ENCODE peak calls at places on chromosomes 3 and 15, in nine cellular contexts. X is fibroblast of lung, J is heart right ventricle, C is ovary, K is lower lobe of right lung, F is stomach, V is pancreas, N is A549, S is transverse colon. A is an unnamed sample.

GRCh38 chr3:27758083-27758482 is 36.0 kb upstream of the EOMES start:
- DNase-seq in X (peak; percentile 57), J (no peak), C (no peak), K (no peak), F (no peak), V (no peak), N (peak; percentile 48), S (no peak), A (peak; percentile 77)

GRCh38 chr3:87710511-87710910 is 348.3 kb downstream of the CGGBP1 start:
- DNase-seq in X (no peak), J (no peak), C (no peak), K (no peak), F (no peak), V (no peak), N (no peak), S (no peak), A (no peak)

GRCh38 chr3:143222505-143222904 is 102.9 kb downstream of the CHST2 start:
- DNase-seq in X (peak; percentile 70), J (no peak), C (no peak), K (no peak), F (no peak), V (no peak), N (no peak), S (no peak), A (peak; percentile 15)

GRCh38 chr15:99437315-99438221 is 128.2 kb upstream of the MEF2A start:
- DNase-seq in X (no peak), J (no peak), C (peak; percentile 27), K (no peak), F (peak; percentile 18), V (no peak), N (no peak), S (no peak), A (peak; percentile 12)

GRCh38 chr3:43866529-43867353 is 176.0 kb downstream of the ABHD5 start:
- DNase-seq in X (peak; percentile 91), J (no peak), C (no peak), K (no peak), F (no peak), V (no peak), N (peak; percentile 91), S (no peak), A (no peak)

GRCh38 chr3:156630081-156630772 is 44.2 kb upstream of the TIPARP start:
- DNase-seq in X (peak; percentile 78), J (no peak), C (no peak), K (no peak), F (no peak), V (no peak), N (no peak), S (no peak), A (no peak)

GRCh38 chr15:89034305-89034704 is 54.0 kb upstream of the ABHD2 start:
- DNase-seq in X (peak; percentile 23), J (no peak), C (no peak), K (no peak), F (no peak), V (no peak), N (peak; percentile 54), S (no peak), A (no peak)

GRCh38 chr3:14406336-14406735 is 3.9 kb downstream of the SLC6A6 start:
- DNase-seq in X (no peak), J (no peak), C (no peak), K (no peak), F (no peak), V (no peak), N (no peak), S (no peak), A (no peak)

GRCh38 chr3:155745795-155746550 is 1.1 kb upstream of the PLCH1 start:
- DNase-seq in X (peak; percentile 50), J (no peak), C (no peak), K (peak; percentile 50), F (peak; percentile 32), V (peak; percentile 32), N (peak; percentile 68), S (peak; percentile 29), A (peak; percentile 31)

GRCh38 chr3:29525254-29525881 is 244.5 kb downstream of the RBMS3 start:
- DNase-seq in X (peak; percentile 55), J (peak; percentile 32), C (peak; percentile 49), K (no peak), F (peak; percentile 55), V (no peak), N (no peak), S (peak; percentile 16), A (peak; percentile 24)

GRCh38 chr3:171461087-171461917 is 1.1 kb upstream of the TNIK start:
- DNase-seq in X (peak; percentile 64), J (no peak), C (no peak), K (no peak), F (no peak), V (no peak), N (peak; percentile 18), S (peak; percentile 60), A (peak; percentile 64)

GRCh38 chr3:171327441-171328174 is 132.6 kb downstream of the TNIK start:
- DNase-seq in X (peak; percentile 27), J (no peak), C (no peak), K (no peak), F (no peak), V (no peak), N (no peak), S (no peak), A (no peak)

GRCh38 chr3:62558549-62559112 is 185.3 kb upstream of the FEZF2 start:
- DNase-seq in X (no peak), J (no peak), C (no peak), K (no peak), F (no peak), V (no peak), N (peak; percentile 13), S (no peak), A (peak; percentile 9)

GRCh38 chr3:125246237-125246636 is 33.7 kb upstream of the SLC12A8 start:
- DNase-seq in X (no peak), J (no peak), C (no peak), K (no peak), F (no peak), V (no peak), N (no peak), S (no peak), A (no peak)

GRCh38 chr3:177195242-177195940 is 1.9 kb downstream of the TBL1XR1 start:
- DNase-seq in X (peak; percentile 62), J (no peak), C (no peak), K (no peak), F (no peak), V (no peak), N (peak; percentile 23), S (peak; percentile 40), A (no peak)

GRCh38 chr15:84960391-84961113 is 21.1 kb upstream of the PDE8A start:
- DNase-seq in X (no peak), J (no peak), C (no peak), K (no peak), F (no peak), V (no peak), N (no peak), S (no peak), A (no peak)

GRCh38 chr3:31016196-31016595 is 121.7 kb upstream of the GADL1 start:
- DNase-seq in X (no peak), J (no peak), C (no peak), K (no peak), F (no peak), V (no peak), N (no peak), S (no peak), A (no peak)

GRCh38 chr3:37377670-37378069 is 203.3 kb upstream of the LRRFIP2 start:
- DNase-seq in X (no peak), J (no peak), C (no peak), K (no peak), F (no peak), V (no peak), N (no peak), S (no peak), A (no peak)

GRCh38 chr3:37375184-37376120 is 201.1 kb upstream of the LRRFIP2 start:
- DNase-seq in X (no peak), J (no peak), C (no peak), K (no peak), F (no peak), V (no peak), N (no peak), S (no peak), A (peak; percentile 20)

GRCh38 chr3:37367436-37367835 is 193.1 kb upstream of the LRRFIP2 start:
- DNase-seq in X (no peak), J (no peak), C (no peak), K (no peak), F (no peak), V (no peak), N (no peak), S (no peak), A (no peak)

GRCh38 chr3:37372669-37373068 is 198.3 kb upstream of the LRRFIP2 start:
- DNase-seq in X (no peak), J (no peak), C (no peak), K (no peak), F (no peak), V (no peak), N (no peak), S (no peak), A (no peak)
- TF ChIP-seq CTCF in X (no peak), J (no peak), C (no peak), K (no peak), F (no peak), V (no peak), N (no peak), S (no peak), A (no peak)

GRCh38 chr15:40161693-40162401 is 978 bp downstream of the BUB1B start:
- DNase-seq in X (no peak), J (no peak), C (no peak), K (no peak), F (no peak), V (no peak), N (no peak), S (no peak), A (no peak)
- H3K27ac ChIP-seq in X (peak overlapping the region; percentile 40), J (no peak overlapping the region), C (no peak overlapping the region), K (no peak overlapping the region), F (no peak overlapping the region), V (no peak overlapping the region), N (peak overlapping the region; percentile 70), S (no peak overlapping the region), A (no peak overlapping the region)

DNA sequence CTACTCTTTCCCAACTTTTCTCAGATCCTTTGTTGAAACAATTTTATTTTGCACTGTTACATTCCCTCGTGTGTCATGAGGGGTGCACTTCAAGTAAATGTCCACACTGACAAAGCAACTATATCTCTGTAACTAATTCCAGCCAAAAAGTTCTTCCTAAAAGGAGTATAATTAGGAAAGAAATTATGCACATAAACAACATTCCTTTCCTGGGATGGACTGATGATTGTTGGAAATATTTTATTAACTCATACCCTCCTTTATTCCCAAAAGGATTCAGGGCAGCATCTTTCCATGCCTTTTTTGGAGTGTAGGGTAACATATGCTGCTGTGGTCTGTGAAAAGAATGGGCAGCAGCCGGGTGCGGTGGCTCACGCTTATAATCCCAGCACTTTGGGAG is 426.1 kb upstream of the THBS1 start:
- DNase-seq in X (no peak), J (no peak), C (no peak), K (no peak), F (no peak), V (no peak), N (no peak), S (no peak), A (no peak)
- H3K4me3 ChIP-seq in X (no peak overlapping the region), J (no peak overlapping the region), C (no peak overlapping the region), K (no peak overlapping the region), F (no peak overlapping the region), V (no peak overlapping the region), N (no peak overlapping the region), S (no peak overlapping the region), A (no peak overlapping the region)

GRCh38 chr15:79540551-79540950 is 108.4 kb downstream of the MINAR1 start:
- DNase-seq in X (no peak), J (no peak), C (no peak), K (no peak), F (no peak), V (no peak), N (no peak), S (no peak), A (no peak)
- TF ChIP-seq CTCF in X (no peak), J (no peak), C (no peak), K (no peak), F (no peak), V (no peak), N (no peak), S (peak; percentile 8), A (no peak)

A was measured in adrenal gland.